ENCODE peak calls at places on chromosomes 6 and 20, in seven cellular contexts. Q, E, Z, W, M, S and G are unnamed samples.

GRCh38 chr6:125918681-125919566 is 37.6 kb upstream of the HINT3 start:
- DNase-seq in Q (no peak), E (peak), Z (no peak), W (no peak), M (peak), S (peak), G (peak)

GRCh38 chr6:45677381-45677992 is 299.8 kb upstream of the SUPT3H start:
- DNase-seq in Q (no peak), E (no peak), Z (no peak), W (peak), M (peak), S (no peak), G (peak)

GRCh38 chr6:15183979-15184378 is 61.9 kb upstream of the JARID2 start:
- DNase-seq in Q (no peak), E (no peak), Z (no peak), W (no peak), M (no peak), S (no peak), G (no peak)

GRCh38 chr20:37810027-37810426 is 92.9 kb upstream of the VSTM2L start:
- DNase-seq in Q (no peak), E (no peak), Z (no peak), W (no peak), M (no peak), S (no peak), G (no peak)

GRCh38 chr6:36745283-36745682 is 47.7 kb downstream of the RAB44 start:
- DNase-seq in Q (no peak), E (no peak), Z (no peak), W (no peak), M (no peak), S (no peak), G (no peak)

GRCh38 chr6:162726997-162727346 is 594 bp downstream of the PRKN start:
- DNase-seq in Q (no peak), E (no peak), Z (peak), W (no peak), M (no peak), S (no peak), G (no peak)

GRCh38 chr6:28982476-28983266 is 22.4 kb downstream of the ZNF311 start:
- DNase-seq in Q (no peak), E (peak), Z (no peak), W (no peak), M (peak), S (no peak), G (peak)

GRCh38 chr20:34703061-34703572 is 1.0 kb upstream of the TP53INP2 start:
- DNase-seq in Q (no peak), E (no peak), Z (no peak), W (no peak), M (no peak), S (no peak), G (no peak)

GRCh38 chr6:115932481-115932880 is 128.2 kb downstream of the FRK start:
- DNase-seq in Q (no peak), E (peak), Z (no peak), W (no peak), M (no peak), S (no peak), G (peak)

GRCh38 chr6:129969064-129969463 is 49.3 kb upstream of the L3MBTL3 start:
- DNase-seq in Q (no peak), E (no peak), Z (no peak), W (no peak), M (no peak), S (no peak), G (no peak)

GRCh38 chr20:49877254-49877990 is 37.9 kb downstream of the SPATA2 start:
- DNase-seq in Q (no peak), E (no peak), Z (no peak), W (no peak), M (no peak), S (no peak), G (peak)

GRCh38 chr6:170434821-170435155 is 118.3 kb downstream of the PSMB1 start:
- DNase-seq in Q (no peak), E (no peak), Z (no peak), W (no peak), M (no peak), S (no peak), G (no peak)

GRCh38 chr6:137094411-137095008 is 49.7 kb upstream of the IL20RA start:
- DNase-seq in Q (no peak), E (peak), Z (no peak), W (peak), M (peak), S (peak), G (peak)

GRCh38 chr6:3382399-3383279 is 74.2 kb downstream of the SLC22A23 start:
- DNase-seq in Q (no peak), E (no peak), Z (no peak), W (no peak), M (no peak), S (no peak), G (peak)

GRCh38 chr6:168328086-168328485 is 8.5 kb upstream of the DACT2 start:
- DNase-seq in Q (no peak), E (no peak), Z (no peak), W (no peak), M (no peak), S (no peak), G (no peak)

GRCh38 chr6:151647871-151648639 is 154.2 kb downstream of the CCDC170 start:
- DNase-seq in Q (no peak), E (no peak), Z (no peak), W (no peak), M (no peak), S (no peak), G (no peak)

GRCh38 chr6:111631930-111632460 is 26.3 kb upstream of the TRAF3IP2 start:
- DNase-seq in Q (no peak), E (no peak), Z (no peak), W (no peak), M (no peak), S (no peak), G (no peak)

GRCh38 chr6:108798672-108799355 is 49.4 kb upstream of the ARMC2 start:
- DNase-seq in Q (no peak), E (no peak), Z (no peak), W (peak), M (peak), S (no peak), G (no peak)